ENCODE peak calls at places on chromosomes 2 and 18, in four cellular contexts. S is A549, J is HepG2, E is K562. Z is an unnamed sample.

GRCh38 chr2:240277807-240278522 is 137.5 kb upstream of the OTOS start:
- DNase-seq in S (no peak), J (no peak), E (no peak), Z (no peak)

GRCh38 chr18:58690259-58690658 is 19.0 kb downstream of the MALT1 start:
- DNase-seq in S (no peak), J (no peak), E (no peak), Z (no peak)

GRCh38 chr2:38016177-38016576 is 59.8 kb downstream of the CYP1B1 start:
- DNase-seq in S (no peak), J (no peak), E (no peak), Z (no peak)

GRCh38 chr2:127134833-127135830 is 28.2 kb upstream of the BIN1 start:
- DNase-seq in S (no peak), J (no peak), E (no peak), Z (peak; percentile 43)

GRCh38 chr2:113157108-113157896 is 16.5 kb upstream of the PSD4 start:
- DNase-seq in S (no peak), J (no peak), E (peak; percentile 66), Z (no peak)

GRCh38 chr18:332721-333513 is 65.1 kb upstream of the THOC1 start:
- DNase-seq in S (no peak), J (no peak), E (no peak), Z (no peak)

GRCh38 chr2:170771049-170771937 is 1.1 kb downstream of the ERICH2 start:
- DNase-seq in S (peak; percentile 35), J (peak; percentile 30), E (peak; percentile 77), Z (peak; percentile 77)

GRCh38 chr2:174522553-174522952 is 35.7 kb upstream of the GPR155 start:
- DNase-seq in S (peak; percentile 29), J (no peak), E (no peak), Z (no peak)

GRCh38 chr2:47300081-47300480 is 102.9 kb upstream of the MSH2 start:
- DNase-seq in S (no peak), J (no peak), E (no peak), Z (no peak)

GRCh38 chr18:10473152-10473551 is 18.7 kb downstream of the APCDD1 start:
- DNase-seq in S (no peak), J (no peak), E (no peak), Z (no peak)

GRCh38 chr2:201448701-201449100 is 2.6 kb downstream of the TRAK2 start:
- DNase-seq in S (no peak), J (no peak), E (no peak), Z (no peak)

GRCh38 chr2:112757265-112757664 is 7.1 kb downstream of the CKAP2L start:
- DNase-seq in S (no peak), J (no peak), E (no peak), Z (no peak)

GRCh38 chr2:3656762-3657691 is 973 bp upstream of the ALLC start:
- DNase-seq in S (no peak), J (peak; percentile 92), E (no peak), Z (no peak)

GRCh38 chr18:7395566-7395965 is 164.7 kb downstream of the LRRC30 start:
- DNase-seq in S (no peak), J (no peak), E (no peak), Z (no peak)

GRCh38 chr18:48902023-48902855 is 48.5 kb downstream of the SMAD7 start:
- DNase-seq in S (peak; percentile 84), J (peak; percentile 86), E (peak; percentile 72), Z (no peak)

GRCh38 chr18:75844102-75844604 is 416.6 kb upstream of the SMIM21 start:
- DNase-seq in S (no peak), J (no peak), E (no peak), Z (no peak)

GRCh38 chr2:175698076-175698475 is 304.0 kb downstream of the LNPK start:
- DNase-seq in S (no peak), J (no peak), E (no peak), Z (no peak)

GRCh38 chr18:49521251-49521650 is 34.2 kb upstream of the C18orf32 start:
- DNase-seq in S (no peak), J (no peak), E (no peak), Z (no peak)

DNA sequence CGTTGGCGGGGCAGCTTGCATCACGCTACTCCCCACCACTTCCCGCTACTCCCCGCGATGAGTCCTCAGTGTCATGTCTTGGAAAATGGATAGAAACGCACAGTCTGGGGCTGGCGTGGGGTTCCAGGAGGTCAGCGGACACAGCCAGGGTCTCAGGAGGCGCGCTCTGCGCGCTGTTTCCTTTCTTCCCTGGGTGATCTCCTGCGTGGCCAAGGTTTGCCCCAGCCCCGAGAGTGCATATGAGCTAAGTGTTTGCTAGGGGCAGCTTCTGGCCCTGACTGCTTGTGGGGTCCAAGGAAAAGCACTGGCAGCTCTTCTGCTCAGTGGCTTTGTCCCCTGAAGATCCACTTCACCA is 2.7 kb upstream of the HS6ST1 start:
- DNase-seq in S (no peak), J (no peak), E (no peak), Z (no peak)
- H3K27ac ChIP-seq in S (peak overlapping the region; percentile 44), J (no peak overlapping the region), E (no peak overlapping the region), Z (no peak overlapping the region)

GRCh38 chr2:69177063-69177771 is 164.2 kb downstream of the ANTXR1 start:
- DNase-seq in S (peak; percentile 25), J (peak; percentile 74), E (peak; percentile 15), Z (peak; percentile 49)
- TF ChIP-seq PHF8 in S (no peak), J (peak; percentile 5), E (no peak), Z (no peak)

GRCh38 chr2:54365661-54366060 is 90.5 kb upstream of the SPTBN1 start:
- DNase-seq in S (no peak), J (no peak), E (no peak), Z (no peak)

GRCh38 chr2:54360055-54360792 is 95.9 kb upstream of the SPTBN1 start:
- DNase-seq in S (no peak), J (no peak), E (no peak), Z (no peak)
- H3K4me3 ChIP-seq in S (no peak overlapping the region), J (no peak overlapping the region), E (no peak overlapping the region), Z (no peak overlapping the region)

DNA sequence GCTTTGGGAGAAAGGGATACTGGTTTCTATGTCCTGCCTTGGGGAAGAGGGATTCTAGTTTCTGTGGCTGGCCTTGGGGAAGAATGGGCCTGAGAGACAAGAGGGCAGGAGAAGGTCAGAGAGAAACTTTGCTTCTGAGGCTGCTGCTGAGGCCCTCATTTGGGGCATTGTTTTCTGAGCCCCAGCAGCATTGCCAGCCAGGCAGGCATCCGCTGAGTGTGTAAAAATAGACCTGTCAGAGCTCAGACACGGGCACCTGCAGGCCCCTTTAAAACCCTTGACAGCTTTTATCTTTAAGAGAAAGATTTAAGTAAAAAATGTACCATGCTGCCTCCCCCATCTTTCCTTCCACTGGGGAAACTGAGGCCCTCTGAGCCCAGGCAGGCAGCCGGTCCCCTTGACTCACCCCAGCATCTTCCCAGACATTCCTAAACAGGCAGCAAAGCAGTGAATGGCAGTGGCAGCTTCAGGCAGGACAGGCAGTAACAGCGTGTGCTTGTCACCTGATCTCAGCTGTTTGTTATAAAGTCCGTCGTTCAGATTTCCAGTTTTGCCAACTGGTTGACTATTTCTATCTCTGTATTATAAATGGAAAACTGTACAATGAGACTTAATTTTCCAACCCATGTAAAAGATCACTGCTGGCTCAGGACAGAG is 27.6 kb downstream of the MLPH start:
- DNase-seq in S (no peak), J (no peak), E (no peak), Z (no peak)
- H3K27ac ChIP-seq in S (peak overlapping the region; percentile 98), J (no peak overlapping the region), E (no peak overlapping the region), Z (no peak overlapping the region)

GRCh38 chr2:54556659-54557121 is 100.6 kb downstream of the SPTBN1 start:
- DNase-seq in S (no peak), J (no peak), E (no peak), Z (no peak)
- TF ChIP-seq PHF8 in S (no peak), J (no peak), E (no peak), Z (no peak)

GRCh38 chr2:74501335-74502071 is 2.1 kb upstream of the LBX2 start:
- DNase-seq in S (no peak), J (peak; percentile 64), E (peak; percentile 31), Z (no peak)
- H3K4me3 ChIP-seq in S (peak overlapping the region; percentile 54), J (peak overlapping the region; percentile 82), E (peak overlapping the region; percentile 40), Z (no peak overlapping the region)

GRCh38 chr2:206970589-206971375 is 31.5 kb downstream of the CPO start:
- DNase-seq in S (no peak), J (no peak), E (no peak), Z (no peak)

GRCh38 chr2:206971805-206972204 is 32.5 kb downstream of the CPO start:
- DNase-seq in S (no peak), J (no peak), E (no peak), Z (no peak)

GRCh38 chr2:206969192-206969591 is 29.9 kb downstream of the CPO start:
- DNase-seq in S (no peak), J (no peak), E (no peak), Z (no peak)

GRCh38 chr2:206962966-206963365 is 23.6 kb downstream of the CPO start:
- DNase-seq in S (no peak), J (no peak), E (no peak), Z (no peak)

DNA sequence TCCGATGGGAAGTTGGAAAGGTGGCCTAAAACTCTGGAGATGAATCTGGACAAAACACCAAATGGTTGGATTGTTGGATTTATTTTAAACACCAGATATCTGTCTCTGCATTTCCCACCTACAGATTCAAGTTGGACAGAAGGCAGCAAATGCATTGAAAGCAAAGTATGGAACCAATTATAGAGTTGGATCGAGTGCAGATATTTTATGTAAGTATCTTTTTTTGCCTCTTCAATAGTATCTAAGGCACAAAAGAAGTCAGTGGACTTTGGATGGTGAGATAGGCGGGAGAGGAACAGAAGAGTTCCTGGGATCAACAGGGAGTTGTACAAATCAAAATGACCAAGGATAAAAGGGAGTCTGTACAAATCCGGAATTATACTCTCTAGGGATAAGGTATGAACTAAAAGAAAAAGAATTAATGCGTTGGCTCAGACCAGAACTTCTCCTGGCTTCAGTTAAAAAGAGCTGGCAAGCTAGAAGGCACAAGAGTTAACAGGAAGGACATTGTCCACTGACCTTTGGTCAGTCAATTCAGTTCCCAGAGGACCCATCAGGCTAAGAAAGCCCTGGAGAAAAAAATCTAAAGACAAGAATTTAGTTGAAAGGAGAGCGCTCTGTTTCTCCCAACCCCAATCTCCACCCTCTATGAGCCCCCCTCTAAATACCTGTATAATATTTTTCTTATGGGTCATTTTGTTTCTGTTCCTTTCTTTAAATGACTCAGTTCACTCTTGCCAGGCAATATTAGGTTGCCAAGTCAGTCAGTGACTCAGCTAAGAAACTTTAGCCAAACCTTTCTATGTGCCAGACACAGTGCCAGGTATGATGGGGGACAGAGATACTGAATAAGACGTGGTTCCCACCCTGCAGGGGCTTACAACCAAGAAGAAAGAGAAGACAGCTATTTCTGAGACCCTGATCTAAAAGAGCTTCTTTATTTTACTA is 29.1 kb downstream of the CPO start:
- DNase-seq in S (no peak), J (no peak), E (no peak), Z (no peak)
- H3K27ac ChIP-seq in S (no peak overlapping the region), J (no peak overlapping the region), E (no peak overlapping the region), Z (no peak overlapping the region)

GRCh38 chr2:123080331-123080730 is 944.8 kb upstream of the CNTNAP5 start:
- DNase-seq in S (no peak), J (no peak), E (no peak), Z (no peak)
- TF ChIP-seq PHF8 in S (no peak), J (no peak), E (no peak), Z (no peak)

GRCh38 chr2:213121677-213122076 is 29.7 kb downstream of the IKZF2 start:
- DNase-seq in S (no peak), J (no peak), E (no peak), Z (no peak)
- H3K4me3 ChIP-seq in S (no peak overlapping the region), J (no peak overlapping the region), E (no peak overlapping the region), Z (no peak overlapping the region)